ENCODE peak calls at places on chromosomes 1 and 21, in four cellular contexts. U, K, V and R are unnamed samples.
A peak's percentile ranks its signal among the peaks of the same experiment; 100 is the strongest.

GRCh38 chr1:101820080-101820479 is 176.6 kb downstream of the OLFM3 start:
- DNase-seq in U (peak; percentile 22), K (peak; percentile 5), V (no peak), R (peak; percentile 28)

GRCh38 chr1:230268371-230269170 is 157.6 kb downstream of the PGBD5 start:
- DNase-seq in V (no peak), U (peak; percentile 18), K (peak; percentile 41), R (peak; percentile 81)

GRCh38 chr1:26784023-26784871 is 3.5 kb upstream of the PIGV start:
- DNase-seq in K (no peak), V (no peak), U (no peak), R (peak; percentile 60)

GRCh38 chr1:10835423-10836421 is 39.3 kb upstream of the CASZ1 start:
- DNase-seq in V (no peak), U (peak; percentile 85), K (no peak), R (peak; percentile 71)

GRCh38 chr21:39869141-39869818 is 2.0 kb downstream of the PCP4 start:
- DNase-seq in K (no peak), U (no peak), V (no peak), R (no peak)

GRCh38 chr1:36446261-36446660 is 4.0 kb downstream of the OSCP1 start:
- DNase-seq in K (peak; percentile 78), V (peak; percentile 12), U (peak; percentile 8), R (peak; percentile 74)

GRCh38 chr1:23657659-23658275 is 33.8 kb upstream of the RPL11 start:
- DNase-seq in U (peak; percentile 36), K (peak; percentile 22), V (peak; percentile 42), R (peak; percentile 49)

GRCh38 chr1:13807213-13807612 is 107.2 kb downstream of the PRDM2 start:
- DNase-seq in U (no peak), K (no peak), V (no peak), R (peak; percentile 14)

GRCh38 chr21:25891596-25891995 is 156.8 kb downstream of the GABPA start:
- DNase-seq in K (no peak), V (no peak), U (no peak), R (no peak)